ENCODE peak calls at places on chromosomes 12 and 14, in four cellular contexts. One of them, this sample, is unnamed.

GRCh38 chr12:118259079-118259478 is 113.6 kb downstream of the TAOK3 start:
- DNase-seq in mammary epithelial cell: no peak
- DNase-seq in left ventricle myocardium inferior: no peak
- DNase-seq in hepatocyte: peak
- DNase-seq in this sample: no peak

GRCh38 chr12:57476162-57476992 is 3.3 kb downstream of the ARHGAP9 start:
- DNase-seq in mammary epithelial cell: no peak
- DNase-seq in left ventricle myocardium inferior: no peak
- DNase-seq in hepatocyte: no peak
- DNase-seq in this sample: peak

GRCh38 chr12:56941299-56942017 is 7.2 kb upstream of the SDR9C7 start:
- DNase-seq in mammary epithelial cell: peak
- DNase-seq in left ventricle myocardium inferior: no peak
- DNase-seq in hepatocyte: peak
- DNase-seq in this sample: no peak

GRCh38 chr14:75399819-75400678 is 27.8 kb upstream of the JDP2 start:
- DNase-seq in mammary epithelial cell: peak
- DNase-seq in left ventricle myocardium inferior: peak
- DNase-seq in hepatocyte: peak
- DNase-seq in this sample: peak

GRCh38 chr14:34890937-34891336 is 15.8 kb upstream of the BAZ1A start:
- DNase-seq in mammary epithelial cell: no peak
- DNase-seq in left ventricle myocardium inferior: no peak
- DNase-seq in hepatocyte: no peak
- DNase-seq in this sample: no peak

GRCh38 chr12:29640589-29641345 is 143.0 kb downstream of the TMTC1 start:
- DNase-seq in mammary epithelial cell: peak
- DNase-seq in left ventricle myocardium inferior: peak
- DNase-seq in hepatocyte: peak
- DNase-seq in this sample: no peak

GRCh38 chr12:13570005-13570694 is 373.6 kb downstream of the EMP1 start:
- DNase-seq in mammary epithelial cell: peak
- DNase-seq in left ventricle myocardium inferior: no peak
- DNase-seq in hepatocyte: no peak
- DNase-seq in this sample: no peak

GRCh38 chr12:107372229-107372658 is 278.9 kb upstream of the CRY1 start:
- DNase-seq in mammary epithelial cell: peak
- DNase-seq in left ventricle myocardium inferior: no peak
- DNase-seq in hepatocyte: no peak
- DNase-seq in this sample: no peak

GRCh38 chr12:110934093-110934852 is 13.9 kb upstream of the MYL2 start:
- DNase-seq in mammary epithelial cell: peak
- DNase-seq in left ventricle myocardium inferior: no peak
- DNase-seq in hepatocyte: peak
- DNase-seq in this sample: no peak

GRCh38 chr12:102478416-102479098 is 1.8 kb downstream of the IGF1 start:
- DNase-seq in mammary epithelial cell: peak
- DNase-seq in left ventricle myocardium inferior: no peak
- DNase-seq in hepatocyte: peak
- DNase-seq in this sample: no peak

GRCh38 chr14:76776306-76777251 is 15.3 kb downstream of the VASH1 start:
- DNase-seq in mammary epithelial cell: no peak
- DNase-seq in left ventricle myocardium inferior: no peak
- DNase-seq in hepatocyte: no peak
- DNase-seq in this sample: no peak

GRCh38 chr12:33438890-33439586 is 581 bp downstream of the SYT10 start:
- DNase-seq in mammary epithelial cell: peak
- DNase-seq in left ventricle myocardium inferior: no peak
- DNase-seq in hepatocyte: peak
- DNase-seq in this sample: no peak

GRCh38 chr12:57620936-57621496 is 9.8 kb downstream of the ARHGEF25 start:
- DNase-seq in mammary epithelial cell: no peak
- DNase-seq in left ventricle myocardium inferior: no peak
- DNase-seq in hepatocyte: no peak
- DNase-seq in this sample: no peak

GRCh38 chr12:89875225-89875624 is 166.6 kb upstream of the ATP2B1 start:
- DNase-seq in mammary epithelial cell: no peak
- DNase-seq in left ventricle myocardium inferior: no peak
- DNase-seq in hepatocyte: no peak
- DNase-seq in this sample: no peak

GRCh38 chr12:109958374-109958773 is 37.8 kb downstream of the GIT2 start:
- DNase-seq in mammary epithelial cell: no peak
- DNase-seq in left ventricle myocardium inferior: no peak
- DNase-seq in hepatocyte: no peak
- DNase-seq in this sample: no peak

GRCh38 chr12:79597910-79598309 is 92.9 kb downstream of the PAWR start:
- DNase-seq in mammary epithelial cell: no peak
- DNase-seq in left ventricle myocardium inferior: no peak
- DNase-seq in hepatocyte: no peak
- DNase-seq in this sample: no peak

GRCh38 chr14:79180656-79181055 is 1010.5 kb downstream of the NRXN3 start:
- DNase-seq in mammary epithelial cell: no peak
- DNase-seq in left ventricle myocardium inferior: no peak
- DNase-seq in hepatocyte: no peak
- DNase-seq in this sample: no peak

GRCh38 chr12:1845010-1845409 is 24.6 kb downstream of the LRTM2 start:
- DNase-seq in mammary epithelial cell: no peak
- DNase-seq in left ventricle myocardium inferior: no peak
- DNase-seq in hepatocyte: no peak
- DNase-seq in this sample: peak

GRCh38 chr14:93396456-93396855 is 34.3 kb upstream of the UNC79 start:
- DNase-seq in mammary epithelial cell: no peak
- DNase-seq in left ventricle myocardium inferior: no peak
- DNase-seq in hepatocyte: no peak
- DNase-seq in this sample: no peak

GRCh38 chr14:68961781-68962584 is 17.1 kb downstream of the ACTN1 start:
- DNase-seq in mammary epithelial cell: peak
- DNase-seq in left ventricle myocardium inferior: no peak
- DNase-seq in hepatocyte: no peak
- DNase-seq in this sample: no peak

GRCh38 chr12:5003025-5003666 is 40.5 kb upstream of the KCNA5 start:
- DNase-seq in mammary epithelial cell: peak
- DNase-seq in left ventricle myocardium inferior: peak
- DNase-seq in hepatocyte: peak
- DNase-seq in this sample: peak

GRCh38 chr14:94113073-94113472 is 2.5 kb downstream of the IFI27 start:
- DNase-seq in mammary epithelial cell: no peak
- DNase-seq in left ventricle myocardium inferior: no peak
- DNase-seq in hepatocyte: no peak
- DNase-seq in this sample: no peak

GRCh38 chr12:21614510-21614909 is 9.9 kb upstream of the GYS2 start:
- DNase-seq in mammary epithelial cell: no peak
- DNase-seq in left ventricle myocardium inferior: no peak
- DNase-seq in hepatocyte: no peak
- DNase-seq in this sample: no peak

GRCh38 chr12:100401660-100402059 is 44.8 kb downstream of the SLC17A8 start:
- DNase-seq in mammary epithelial cell: peak
- DNase-seq in left ventricle myocardium inferior: no peak
- DNase-seq in hepatocyte: peak
- DNase-seq in this sample: no peak

DNA sequence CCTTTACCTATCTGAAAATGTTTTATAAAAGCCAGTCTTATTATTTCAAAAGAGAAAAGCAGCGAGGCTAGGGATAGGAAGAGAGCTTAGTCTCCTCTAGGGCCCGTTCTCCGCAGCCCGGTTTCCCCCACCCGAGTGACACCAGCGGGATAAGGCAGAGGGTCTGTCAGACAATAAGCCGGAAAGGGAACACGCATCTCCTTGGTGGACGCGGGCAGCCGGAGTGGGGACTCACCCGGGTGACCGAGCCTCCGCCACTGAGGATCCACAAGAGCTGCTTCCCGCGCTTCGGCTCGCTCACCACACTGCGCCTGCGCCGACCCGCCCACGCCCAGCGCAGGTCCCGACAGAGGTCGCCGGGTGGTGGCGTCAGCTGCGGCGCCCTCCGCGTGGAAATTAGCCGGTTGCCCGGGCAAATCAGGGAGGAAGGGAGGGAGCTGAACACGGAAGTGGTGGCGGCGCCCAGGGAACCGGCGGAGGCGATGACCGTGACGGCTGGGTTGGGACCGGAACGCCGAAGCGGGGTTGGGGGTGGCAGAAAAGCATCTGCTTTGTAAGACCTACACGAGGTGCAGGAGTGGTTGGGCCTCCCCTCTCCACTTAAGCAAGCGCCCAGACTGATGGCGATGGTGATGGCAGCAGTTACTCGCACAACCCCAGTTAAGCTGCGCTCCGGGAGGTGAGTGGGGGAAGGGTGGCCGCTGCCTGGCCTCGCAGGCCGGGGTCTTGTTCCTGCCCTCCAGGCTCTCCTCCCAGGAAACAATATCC is at the start of the genes SOCS4 and WDHD1:
- DNase-seq in mammary epithelial cell: peak
- DNase-seq in left ventricle myocardium inferior: peak
- DNase-seq in hepatocyte: peak
- DNase-seq in this sample: peak
- TF ChIP-seq CTCF in mammary epithelial cell: no peak
- TF ChIP-seq CTCF in left ventricle myocardium inferior: peak
- TF ChIP-seq CTCF in hepatocyte: no peak
- TF ChIP-seq CTCF in this sample: peak

GRCh38 chr12:68561830-68562229 is 48.9 kb upstream of the RAP1B start:
- DNase-seq in mammary epithelial cell: no peak
- DNase-seq in left ventricle myocardium inferior: no peak
- DNase-seq in hepatocyte: no peak
- DNase-seq in this sample: no peak

GRCh38 chr12:68559246-68559645 is 51.5 kb upstream of the RAP1B start:
- DNase-seq in mammary epithelial cell: peak
- DNase-seq in left ventricle myocardium inferior: no peak
- DNase-seq in hepatocyte: no peak
- DNase-seq in this sample: no peak

GRCh38 chr12:68564166-68564565 is 46.5 kb upstream of the RAP1B start:
- DNase-seq in mammary epithelial cell: no peak
- DNase-seq in left ventricle myocardium inferior: no peak
- DNase-seq in hepatocyte: no peak
- DNase-seq in this sample: no peak

GRCh38 chr12:68559984-68560822 is 50.5 kb upstream of the RAP1B start:
- DNase-seq in mammary epithelial cell: no peak
- DNase-seq in left ventricle myocardium inferior: peak
- DNase-seq in hepatocyte: no peak
- DNase-seq in this sample: peak

DNA sequence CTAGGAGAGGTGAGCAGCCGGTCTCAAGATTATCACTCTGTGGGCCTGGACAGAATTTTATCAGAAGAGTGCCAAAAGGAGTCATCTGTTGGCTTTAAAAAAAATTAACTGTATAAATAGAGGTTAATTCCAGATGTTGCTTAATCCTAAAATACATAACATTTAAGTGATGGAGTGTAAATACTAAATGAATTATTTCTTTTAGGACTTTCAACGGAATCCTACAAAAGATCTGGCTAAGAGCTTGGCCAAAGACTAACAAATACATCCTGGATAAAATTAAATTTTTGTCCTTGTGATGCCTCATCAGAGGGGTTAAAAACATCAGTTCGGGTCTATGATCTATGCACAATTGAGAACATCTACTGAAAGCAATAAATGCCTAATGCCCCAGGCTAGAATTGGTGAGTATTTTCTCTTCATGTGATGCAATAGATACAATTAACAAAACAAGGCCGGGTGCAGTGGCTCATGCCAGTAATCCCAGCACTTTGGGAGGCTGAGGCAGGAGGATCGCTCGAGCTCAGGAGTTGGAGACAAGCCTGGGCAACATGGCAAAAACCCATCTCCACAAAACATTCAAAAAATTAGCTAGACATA is 49.8 kb upstream of the RAP1B start:
- DNase-seq in mammary epithelial cell: no peak
- DNase-seq in left ventricle myocardium inferior: no peak
- DNase-seq in hepatocyte: no peak
- DNase-seq in this sample: no peak
- H3K27ac ChIP-seq in mammary epithelial cell: no peak
- H3K27ac ChIP-seq in left ventricle myocardium inferior: peak
- H3K27ac ChIP-seq in hepatocyte: no peak
- H3K27ac ChIP-seq in this sample: peak

DNA sequence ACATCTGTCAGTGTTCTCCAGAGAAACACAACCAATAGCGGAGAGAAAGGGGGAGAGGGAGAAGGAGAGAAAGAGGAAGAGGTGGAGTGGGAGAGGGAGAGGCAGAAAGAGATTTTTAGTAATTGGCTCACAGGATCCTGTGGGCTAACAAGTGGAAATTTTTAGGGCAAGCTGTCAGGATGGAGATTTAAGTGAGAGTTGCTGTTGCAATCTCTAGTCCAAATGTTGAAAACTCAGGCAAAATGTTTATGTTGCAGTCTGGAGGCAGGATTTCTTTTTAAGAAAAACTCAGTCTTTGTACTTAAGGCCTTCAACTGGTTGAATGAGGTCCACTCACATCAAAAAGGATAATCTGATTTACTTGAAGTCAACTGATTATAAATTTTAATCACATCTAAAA is 12.5 kb upstream of the GLIPR1L2 start:
- DNase-seq in mammary epithelial cell: no peak
- DNase-seq in left ventricle myocardium inferior: no peak
- DNase-seq in hepatocyte: no peak
- DNase-seq in this sample: no peak
- H3K4me3 ChIP-seq in mammary epithelial cell: no peak
- H3K4me3 ChIP-seq in left ventricle myocardium inferior: no peak
- H3K4me3 ChIP-seq in hepatocyte: no peak
- H3K4me3 ChIP-seq in this sample: no peak

GRCh38 chr12:116690016-116690709 is 47.7 kb downstream of the SPRING1 start:
- DNase-seq in mammary epithelial cell: no peak
- DNase-seq in left ventricle myocardium inferior: no peak
- DNase-seq in hepatocyte: no peak
- DNase-seq in this sample: no peak

GRCh38 chr12:116691205-116691604 is 46.7 kb downstream of the SPRING1 start:
- DNase-seq in mammary epithelial cell: no peak
- DNase-seq in left ventricle myocardium inferior: no peak
- DNase-seq in hepatocyte: no peak
- DNase-seq in this sample: no peak

GRCh38 chr12:116684891-116685290 is 53.0 kb downstream of the SPRING1 start:
- DNase-seq in mammary epithelial cell: no peak
- DNase-seq in left ventricle myocardium inferior: no peak
- DNase-seq in hepatocyte: no peak
- DNase-seq in this sample: no peak

GRCh38 chr12:116689586-116689985 is 48.3 kb downstream of the SPRING1 start:
- DNase-seq in mammary epithelial cell: no peak
- DNase-seq in left ventricle myocardium inferior: no peak
- DNase-seq in hepatocyte: no peak
- DNase-seq in this sample: no peak

GRCh38 chr12:116687888-116688287 is 50.0 kb downstream of the SPRING1 start:
- DNase-seq in mammary epithelial cell: no peak
- DNase-seq in left ventricle myocardium inferior: peak
- DNase-seq in hepatocyte: peak
- DNase-seq in this sample: peak
- TF ChIP-seq CTCF in mammary epithelial cell: peak
- TF ChIP-seq CTCF in left ventricle myocardium inferior: peak
- TF ChIP-seq CTCF in hepatocyte: peak
- TF ChIP-seq CTCF in this sample: peak

DNA sequence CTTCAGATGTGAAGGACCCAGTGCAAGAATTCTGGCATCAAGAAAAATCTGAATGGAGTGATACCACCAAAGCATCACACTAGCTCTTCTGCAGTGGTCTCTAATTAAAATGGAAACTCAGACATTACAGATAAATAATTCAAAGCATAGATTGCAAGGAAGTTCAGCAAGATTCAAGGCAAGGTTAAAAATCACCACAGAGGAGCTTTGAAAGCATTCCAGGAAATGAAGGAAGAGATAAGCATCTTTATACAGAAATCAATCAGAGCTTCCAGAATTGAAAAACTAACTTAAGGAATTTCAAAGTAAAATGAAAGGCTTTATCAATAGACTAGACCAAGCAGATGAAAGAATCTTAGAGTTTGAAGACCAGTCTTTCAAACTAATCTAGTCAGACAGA is 20.4 kb upstream of the GLIPR1 start:
- DNase-seq in mammary epithelial cell: no peak
- DNase-seq in left ventricle myocardium inferior: no peak
- DNase-seq in hepatocyte: no peak
- DNase-seq in this sample: no peak
- H3K27ac ChIP-seq in mammary epithelial cell: no peak
- H3K27ac ChIP-seq in left ventricle myocardium inferior: no peak
- H3K27ac ChIP-seq in hepatocyte: no peak
- H3K27ac ChIP-seq in this sample: no peak